ENCODE peak calls at places on chromosomes 6 and 20, in four cellular contexts. One of them, this sample, is unnamed.

GRCh38 chr6:8180327-8181161 is 78.2 kb upstream of the EEF1E1 start:
- DNase-seq in neural progenitor cell: peak; percentile 83
- DNase-seq in DND-41: no peak
- DNase-seq in astrocyte: peak; percentile 84
- DNase-seq in this sample: peak; percentile 73

GRCh38 chr6:169429001-169429400 is 175.4 kb upstream of the THBS2 start:
- DNase-seq in neural progenitor cell: no peak
- DNase-seq in DND-41: no peak
- DNase-seq in astrocyte: no peak
- DNase-seq in this sample: no peak

GRCh38 chr6:10834823-10835222 is 3.5 kb downstream of the MAK start:
- DNase-seq in neural progenitor cell: no peak
- DNase-seq in DND-41: no peak
- DNase-seq in astrocyte: no peak
- DNase-seq in this sample: no peak

GRCh38 chr6:123802351-123802696 is 1.3 kb upstream of the NKAIN2 start:
- DNase-seq in neural progenitor cell: no peak
- DNase-seq in DND-41: no peak
- DNase-seq in astrocyte: no peak
- DNase-seq in this sample: no peak

GRCh38 chr6:150331344-150331743 is 37.5 kb upstream of the IYD start:
- DNase-seq in neural progenitor cell: no peak
- DNase-seq in DND-41: no peak
- DNase-seq in astrocyte: no peak
- DNase-seq in this sample: no peak

GRCh38 chr6:28474441-28475219 is 31.3 kb upstream of the ZSCAN23 start:
- DNase-seq in neural progenitor cell: peak; percentile 78
- DNase-seq in DND-41: no peak
- DNase-seq in astrocyte: peak; percentile 76
- DNase-seq in this sample: peak; percentile 67

GRCh38 chr6:55052846-55053245 is 121.5 kb upstream of the HCRTR2 start:
- DNase-seq in neural progenitor cell: no peak
- DNase-seq in DND-41: no peak
- DNase-seq in astrocyte: no peak
- DNase-seq in this sample: no peak

GRCh38 chr20:25039697-25040437 is 18.1 kb downstream of the ACSS1 start:
- DNase-seq in neural progenitor cell: no peak
- DNase-seq in DND-41: no peak
- DNase-seq in astrocyte: peak; percentile 62
- DNase-seq in this sample: no peak

GRCh38 chr6:125197795-125198269 is 44.3 kb downstream of the TPD52L1 start:
- DNase-seq in neural progenitor cell: no peak
- DNase-seq in DND-41: no peak
- DNase-seq in astrocyte: peak; percentile 64
- DNase-seq in this sample: peak; percentile 56

DNA sequence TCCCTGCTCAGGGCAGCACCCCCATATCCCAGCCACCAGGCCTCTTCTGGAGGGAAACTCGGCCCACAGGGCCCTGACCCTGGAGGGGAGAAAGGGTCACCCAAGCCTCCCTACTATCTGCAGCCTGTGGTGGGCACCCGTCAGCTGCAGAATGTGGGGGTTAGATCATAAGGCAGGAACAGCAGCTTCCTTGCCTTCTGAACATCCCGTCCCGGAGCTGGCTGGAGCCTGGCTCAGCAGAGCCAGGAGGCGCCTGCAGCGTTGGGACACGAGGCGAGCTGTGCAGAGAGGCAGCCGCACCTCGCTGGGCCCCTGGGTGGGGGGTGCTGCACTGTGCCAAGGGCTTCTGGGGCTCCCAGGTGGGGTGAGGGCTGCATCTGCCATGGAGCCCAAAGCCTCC is 63.9 kb upstream of the GATA5 start:
- DNase-seq in neural progenitor cell: no peak
- DNase-seq in DND-41: no peak
- DNase-seq in astrocyte: no peak
- DNase-seq in this sample: no peak
- H3K27ac ChIP-seq in neural progenitor cell: no peak overlapping the region
- H3K27ac ChIP-seq in DND-41: no peak overlapping the region
- H3K27ac ChIP-seq in astrocyte: no peak overlapping the region
- H3K27ac ChIP-seq in this sample: no peak overlapping the region

GRCh38 chr20:7936735-7937078 is 3.6 kb downstream of the HAO1 start:
- DNase-seq in neural progenitor cell: no peak
- DNase-seq in DND-41: no peak
- DNase-seq in astrocyte: no peak
- DNase-seq in this sample: no peak
- TF ChIP-seq CTCF in neural progenitor cell: no peak
- TF ChIP-seq CTCF in DND-41: no peak
- TF ChIP-seq CTCF in astrocyte: no peak
- TF ChIP-seq CTCF in this sample: peak; percentile 3

GRCh38 chr6:109782401-109783046 is 91.4 kb downstream of the FIG4 start:
- DNase-seq in neural progenitor cell: no peak
- DNase-seq in DND-41: no peak
- DNase-seq in astrocyte: no peak
- DNase-seq in this sample: no peak
- H3K9ac ChIP-seq in neural progenitor cell: no peak overlapping the region
- H3K9ac ChIP-seq in DND-41: no peak overlapping the region
- H3K9ac ChIP-seq in astrocyte: no peak overlapping the region
- H3K9ac ChIP-seq in this sample: no peak overlapping the region

DNA sequence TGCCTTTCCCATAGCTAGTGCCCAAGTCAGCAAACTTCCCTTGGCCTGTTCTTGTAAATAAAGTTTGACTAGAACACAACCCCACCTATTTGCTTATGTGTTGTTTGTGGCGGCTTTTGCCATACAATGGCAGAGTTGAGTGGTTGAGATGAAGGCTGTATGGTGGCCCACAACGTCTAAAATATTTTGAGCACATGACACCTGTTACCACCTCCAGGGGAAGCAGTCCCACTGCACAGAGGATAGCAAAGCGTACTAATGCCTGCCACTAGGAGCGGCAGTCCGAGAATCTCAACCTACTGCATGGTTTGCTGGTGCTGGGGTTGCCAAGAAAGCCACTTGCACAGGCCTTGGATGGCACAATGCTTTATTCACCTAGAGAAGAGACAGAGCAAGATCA is 58.6 kb downstream of the TGM2 start:
- DNase-seq in neural progenitor cell: no peak
- DNase-seq in DND-41: no peak
- DNase-seq in astrocyte: no peak
- DNase-seq in this sample: no peak
- H3K27ac ChIP-seq in neural progenitor cell: no peak overlapping the region
- H3K27ac ChIP-seq in DND-41: no peak overlapping the region
- H3K27ac ChIP-seq in astrocyte: no peak overlapping the region
- H3K27ac ChIP-seq in this sample: no peak overlapping the region

GRCh38 chr6:56888687-56889086 is 66.2 kb upstream of the BEND6 start:
- DNase-seq in neural progenitor cell: no peak
- DNase-seq in DND-41: no peak
- DNase-seq in astrocyte: no peak
- DNase-seq in this sample: no peak

GRCh38 chr6:56890683-56891429 is 64.1 kb upstream of the BEND6 start:
- DNase-seq in neural progenitor cell: no peak
- DNase-seq in DND-41: no peak
- DNase-seq in astrocyte: peak; percentile 91
- DNase-seq in this sample: no peak

GRCh38 chr6:56889492-56889891 is 65.4 kb upstream of the BEND6 start:
- DNase-seq in neural progenitor cell: no peak
- DNase-seq in DND-41: no peak
- DNase-seq in astrocyte: no peak
- DNase-seq in this sample: no peak

GRCh38 chr6:56890066-56890465 is 64.8 kb upstream of the BEND6 start:
- DNase-seq in neural progenitor cell: no peak
- DNase-seq in DND-41: no peak
- DNase-seq in astrocyte: no peak
- DNase-seq in this sample: no peak

GRCh38 chr6:56891754-56892153 is 63.2 kb upstream of the BEND6 start:
- DNase-seq in neural progenitor cell: peak; percentile 31
- DNase-seq in DND-41: no peak
- DNase-seq in astrocyte: no peak
- DNase-seq in this sample: peak; percentile 66
- TF ChIP-seq CTCF in neural progenitor cell: peak; percentile 29
- TF ChIP-seq CTCF in DND-41: peak; percentile 31
- TF ChIP-seq CTCF in astrocyte: no peak
- TF ChIP-seq CTCF in this sample: peak; percentile 56

DNA sequence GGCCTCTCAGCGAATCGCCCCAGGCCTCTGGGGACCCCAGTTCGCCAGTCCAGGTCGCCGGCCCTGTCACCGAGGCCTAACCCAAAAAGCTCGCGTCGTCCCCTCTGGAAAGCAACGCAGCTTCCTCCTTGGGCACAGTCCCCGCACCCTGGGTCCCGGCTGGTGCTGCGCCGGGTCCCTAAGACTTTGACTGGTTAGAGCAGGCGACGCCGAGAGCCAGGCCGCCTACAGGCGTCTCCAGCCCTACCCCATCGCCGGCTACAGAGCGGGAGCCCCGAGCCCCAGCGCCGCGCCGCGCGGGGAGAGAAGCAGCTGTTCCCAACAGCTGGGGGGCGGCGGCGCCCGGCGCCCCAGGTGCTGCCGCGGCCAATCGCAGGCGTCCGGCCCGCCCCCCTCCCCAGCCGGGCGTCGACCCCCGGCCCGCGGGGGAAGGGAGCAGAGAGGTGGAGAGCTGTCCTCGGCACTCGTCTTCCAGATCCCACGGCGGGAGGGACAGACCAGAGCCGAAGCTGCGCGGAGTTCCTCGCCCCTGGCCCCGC is 540 bp upstream of the RBM24 start:
- DNase-seq in neural progenitor cell: peak; percentile 84
- DNase-seq in DND-41: no peak
- DNase-seq in astrocyte: no peak
- DNase-seq in this sample: peak; percentile 90
- H3K9ac ChIP-seq in neural progenitor cell: no peak overlapping the region
- H3K9ac ChIP-seq in DND-41: no peak overlapping the region
- H3K9ac ChIP-seq in astrocyte: peak overlapping the region; percentile 95
- H3K9ac ChIP-seq in this sample: peak overlapping the region; percentile 93

GRCh38 chr6:159100789-159101182 is 56.0 kb upstream of the TAGAP start:
- DNase-seq in neural progenitor cell: no peak
- DNase-seq in DND-41: peak; percentile 3
- DNase-seq in astrocyte: no peak
- DNase-seq in this sample: peak; percentile 46
- H3K27ac ChIP-seq in neural progenitor cell: no peak overlapping the region
- H3K27ac ChIP-seq in DND-41: no peak overlapping the region
- H3K27ac ChIP-seq in astrocyte: no peak overlapping the region
- H3K27ac ChIP-seq in this sample: no peak overlapping the region

GRCh38 chr6:139473731-139474130 is 99.3 kb upstream of the CITED2 start:
- DNase-seq in neural progenitor cell: no peak
- DNase-seq in DND-41: no peak
- DNase-seq in astrocyte: peak; percentile 33
- DNase-seq in this sample: no peak
- TF ChIP-seq CTCF in neural progenitor cell: no peak
- TF ChIP-seq CTCF in DND-41: no peak
- TF ChIP-seq CTCF in astrocyte: no peak
- TF ChIP-seq CTCF in this sample: no peak

DNA sequence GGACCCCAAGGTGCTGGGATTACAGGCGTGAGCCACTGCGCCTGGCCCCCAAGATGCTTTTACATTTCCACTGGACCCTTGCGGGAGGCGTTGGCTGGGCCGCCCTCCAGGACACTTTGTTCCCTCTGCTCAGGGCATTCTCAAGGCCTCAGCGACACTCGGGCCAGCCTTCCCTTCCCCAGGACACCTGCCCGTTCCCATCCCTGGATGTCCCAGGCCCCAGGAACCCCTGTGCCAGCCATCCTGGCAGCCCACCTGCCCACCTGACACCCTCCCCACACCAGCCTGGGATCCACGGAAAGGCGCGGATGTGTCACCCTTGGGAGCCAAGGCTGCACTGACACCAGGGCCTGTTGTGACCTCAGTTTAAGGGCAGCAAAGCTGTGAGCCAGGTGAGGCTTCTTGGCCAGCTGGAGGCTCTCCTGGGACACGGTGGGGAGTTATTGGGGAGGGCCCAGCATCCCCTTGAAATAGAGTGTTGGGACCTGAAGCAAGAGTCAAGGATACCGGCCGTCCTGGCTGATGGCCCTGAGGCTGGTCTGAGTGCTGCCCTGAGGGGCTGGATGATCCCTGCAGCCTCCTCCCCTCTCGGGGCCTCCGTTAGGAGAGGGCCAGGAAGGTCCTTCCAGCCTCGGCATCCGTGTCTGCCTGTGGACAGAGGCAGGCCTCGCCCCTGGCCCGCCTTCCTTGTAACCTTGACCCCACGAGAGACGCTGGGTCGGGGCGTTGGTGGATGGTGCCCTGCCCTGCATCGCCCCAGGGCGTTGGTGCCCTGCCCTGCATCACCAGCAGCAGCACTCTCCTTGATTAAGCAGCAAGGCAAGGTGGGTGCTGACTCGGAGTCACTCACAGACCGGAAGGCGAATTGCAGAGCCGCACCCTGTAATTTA is 84.2 kb upstream of the BHLHE23 start:
- DNase-seq in neural progenitor cell: no peak
- DNase-seq in DND-41: no peak
- DNase-seq in astrocyte: no peak
- DNase-seq in this sample: peak; percentile 34
- H3K9ac ChIP-seq in neural progenitor cell: no peak overlapping the region
- H3K9ac ChIP-seq in DND-41: no peak overlapping the region
- H3K9ac ChIP-seq in astrocyte: no peak overlapping the region
- H3K9ac ChIP-seq in this sample: no peak overlapping the region

GRCh38 chr20:2108498-2108897 is 6.9 kb downstream of the STK35 start:
- DNase-seq in neural progenitor cell: no peak
- DNase-seq in DND-41: no peak
- DNase-seq in astrocyte: no peak
- DNase-seq in this sample: no peak
- H3K27ac ChIP-seq in neural progenitor cell: no peak overlapping the region
- H3K27ac ChIP-seq in DND-41: no peak overlapping the region
- H3K27ac ChIP-seq in astrocyte: no peak overlapping the region
- H3K27ac ChIP-seq in this sample: no peak overlapping the region